ENCODE peak calls at places on chromosomes 12 and 14, in nine cellular contexts. C, S, K, E, M, U, X, Z and T are unnamed samples.

GRCh38 chr12:92926549-92926948 is 2.5 kb downstream of the EEA1 start:
- DNase-seq in C (no peak), S (no peak), K (no peak), E (no peak), M (no peak), U (no peak), X (no peak), Z (no peak), T (no peak)

GRCh38 chr12:83343767-83344166 is 657.1 kb downstream of the TMTC2 start:
- DNase-seq in C (no peak), S (no peak), K (no peak), E (no peak), M (no peak), U (no peak), X (no peak), Z (no peak), T (no peak)

GRCh38 chr14:73613046-73613383 is 698 bp downstream of the ACOT6 start:
- DNase-seq in C (no peak), S (no peak), K (no peak), E (no peak), M (no peak), U (no peak), X (no peak), Z (no peak), T (no peak)

GRCh38 chr12:110104188-110104969 is 19.8 kb upstream of the IFT81 start:
- DNase-seq in C (peak; percentile 12), S (no peak), K (no peak), E (no peak), M (no peak), U (no peak), X (peak; percentile 59), Z (peak; percentile 48), T (peak; percentile 86)

GRCh38 chr12:108214486-108214885 is 85.4 kb downstream of the WSCD2 start:
- DNase-seq in C (peak; percentile 9), S (no peak), K (peak; percentile 72), E (peak; percentile 51), M (no peak), U (no peak), X (peak; percentile 10), Z (peak; percentile 10), T (peak; percentile 2)

GRCh38 chr14:68589447-68590232 is 203.2 kb downstream of the ZFP36L1 start:
- DNase-seq in C (peak; percentile 61), S (no peak), K (no peak), E (no peak), M (no peak), U (no peak), X (peak; percentile 90), Z (peak; percentile 64), T (peak; percentile 40)

GRCh38 chr14:91883770-91884169 is 16.4 kb upstream of the TC2N start:
- DNase-seq in C (no peak), S (no peak), K (no peak), E (no peak), M (no peak), U (no peak), X (peak; percentile 89), Z (peak; percentile 72), T (no peak)

GRCh38 chr14:92037989-92038388 is 1.9 kb downstream of the TRIP11 start:
- DNase-seq in C (no peak), S (no peak), K (no peak), E (no peak), M (no peak), U (no peak), X (no peak), Z (peak; percentile 9), T (no peak)

GRCh38 chr14:30580616-30581282 is 21.8 kb downstream of the G2E3 start:
- DNase-seq in C (no peak), S (no peak), K (no peak), E (no peak), M (no peak), U (no peak), X (no peak), Z (no peak), T (peak; percentile 47)

GRCh38 chr12:5945071-5946008 is at the start of gene ANO2:
- DNase-seq in C (no peak), S (no peak), K (peak; percentile 64), E (no peak), M (no peak), U (no peak), X (no peak), Z (no peak), T (peak; percentile 21)

GRCh38 chr14:99217556-99217955 is 54.4 kb downstream of the BCL11B start:
- DNase-seq in C (no peak), S (peak; percentile 41), K (no peak), E (no peak), M (no peak), U (no peak), X (no peak), Z (no peak), T (no peak)

GRCh38 chr14:32013083-32013482 is 64.0 kb upstream of the ARHGAP5 start:
- DNase-seq in C (no peak), S (no peak), K (no peak), E (no peak), M (no peak), U (no peak), X (no peak), Z (no peak), T (no peak)

GRCh38 chr12:125528300-125528699 is 463.1 kb downstream of the AACS start:
- DNase-seq in C (no peak), S (no peak), K (no peak), E (no peak), M (no peak), U (peak; percentile 73), X (no peak), Z (no peak), T (no peak)

GRCh38 chr12:98595152-98595988 is 1.9 kb downstream of the SLC25A3 start:
- DNase-seq in C (peak; percentile 80), S (no peak), K (no peak), E (peak; percentile 51), M (no peak), U (no peak), X (peak; percentile 70), Z (peak; percentile 79), T (peak; percentile 77)

GRCh38 chr12:39012870-39013269 is 107.5 kb upstream of the CPNE8 start:
- DNase-seq in C (no peak), S (no peak), K (no peak), E (peak; percentile 34), M (no peak), U (no peak), X (no peak), Z (peak; percentile 30), T (peak; percentile 20)

GRCh38 chr14:55547650-55548315 is 32.2 kb upstream of the KTN1 start:
- DNase-seq in C (no peak), S (no peak), K (no peak), E (no peak), M (no peak), U (no peak), X (no peak), Z (no peak), T (no peak)

GRCh38 chr12:121061831-121062230 is 22.8 kb upstream of the OASL start:
- DNase-seq in C (no peak), S (no peak), K (no peak), E (peak; percentile 25), M (no peak), U (no peak), X (peak; percentile 23), Z (peak; percentile 25), T (peak; percentile 22)

GRCh38 chr12:112049351-112049750 is 36.1 kb downstream of the ERP29 start:
- DNase-seq in C (no peak), S (no peak), K (no peak), E (no peak), M (no peak), U (no peak), X (peak; percentile 15), Z (no peak), T (no peak)

GRCh38 chr12:100017056-100017455 is 32.3 kb upstream of the ANKS1B start:
- DNase-seq in C (no peak), S (no peak), K (no peak), E (peak; percentile 52), M (no peak), U (no peak), X (no peak), Z (peak; percentile 24), T (no peak)

GRCh38 chr12:101935769-101936741 is 58.7 kb downstream of the DRAM1 start:
- DNase-seq in C (peak; percentile 86), S (no peak), K (no peak), E (peak; percentile 91), M (no peak), U (no peak), X (peak; percentile 98), Z (peak; percentile 95), T (peak; percentile 96)

GRCh38 chr12:10310926-10311705 is 3.4 kb downstream of the KLRD1 start:
- DNase-seq in C (peak; percentile 8), S (no peak), K (no peak), E (peak; percentile 71), M (no peak), U (no peak), X (peak; percentile 12), Z (peak; percentile 83), T (peak; percentile 2)

GRCh38 chr12:102043928-102044327 is 17.9 kb downstream of the WASHC3 start:
- DNase-seq in C (no peak), S (no peak), K (no peak), E (no peak), M (no peak), U (no peak), X (no peak), Z (no peak), T (no peak)

GRCh38 chr14:50835280-50835679 is 4.3 kb upstream of the NIN start:
- DNase-seq in C (no peak), S (no peak), K (no peak), E (no peak), M (no peak), U (no peak), X (peak; percentile 49), Z (peak; percentile 85), T (no peak)

GRCh38 chr12:113208041-113208934 is 13.0 kb upstream of the TPCN1 start:
- DNase-seq in C (peak; percentile 34), S (peak; percentile 81), K (no peak), E (no peak), M (no peak), U (peak; percentile 37), X (peak; percentile 64), Z (no peak), T (peak; percentile 83)

GRCh38 chr14:101017209-101017608 is 113.7 kb upstream of the RTL1 start:
- DNase-seq in C (peak; percentile 26), S (no peak), K (no peak), E (no peak), M (no peak), U (no peak), X (peak; percentile 15), Z (peak; percentile 6), T (peak; percentile 69)

GRCh38 chr14:81200041-81200440 is 20.7 kb downstream of the GTF2A1 start:
- DNase-seq in C (no peak), S (no peak), K (no peak), E (no peak), M (no peak), U (no peak), X (no peak), Z (no peak), T (no peak)

GRCh38 chr12:108338915-108339657 is at the start of gene CMKLR1:
- DNase-seq in C (no peak), S (no peak), K (no peak), E (no peak), M (no peak), U (no peak), X (no peak), Z (no peak), T (no peak)

GRCh38 chr14:69909831-69910550 is 30.8 kb downstream of the SMOC1 start:
- DNase-seq in C (no peak), S (no peak), K (no peak), E (no peak), M (no peak), U (no peak), X (no peak), Z (no peak), T (no peak)

GRCh38 chr12:106573239-106573638 is 9.6 kb upstream of the RFX4 start:
- DNase-seq in C (no peak), S (no peak), K (no peak), E (no peak), M (no peak), U (no peak), X (no peak), Z (no peak), T (no peak)

GRCh38 chr12:102096855-102097254 is 23.1 kb downstream of the NUP37 start:
- DNase-seq in C (no peak), S (no peak), K (no peak), E (no peak), M (no peak), U (no peak), X (no peak), Z (no peak), T (no peak)

GRCh38 chr12:6697584-6698351 is 2.8 kb downstream of the PIANP start:
- DNase-seq in C (peak; percentile 45), S (no peak), K (no peak), E (peak; percentile 73), M (no peak), U (no peak), X (peak; percentile 71), Z (peak; percentile 68), T (peak; percentile 52)